ENCODE peak calls at places on chromosome 22, in four cellular contexts. B, N, R and O are unnamed samples.

GRCh38 chr22:29855611-29856181 is 17.6 kb upstream of the ASCC2 start:
- DNase-seq in N (no peak), B (no peak), R (no peak), O (no peak)

GRCh38 chr22:22939537-22940368 is 52.1 kb downstream of the IGLL5 start:
- DNase-seq in R (no peak), N (no peak), B (no peak), O (no peak)

GRCh38 chr22:39634530-39635399 is 64.2 kb downstream of the CACNA1I start:
- DNase-seq in R (peak; percentile 90), N (no peak), B (no peak), O (peak; percentile 68)

GRCh38 chr22:30079952-30080533 is at the start of gene HORMAD2:
- DNase-seq in B (no peak), N (peak; percentile 92), R (peak; percentile 38), O (no peak)

GRCh38 chr22:46303347-46303965 is 6.8 kb downstream of the GTSE1 start:
- DNase-seq in R (peak; percentile 49), N (no peak), B (no peak), O (no peak)

GRCh38 chr22:40534379-40535188 is 101.9 kb downstream of the MRTFA start:
- DNase-seq in B (no peak), R (peak; percentile 71), N (no peak), O (no peak)

GRCh38 chr22:40487663-40488249 is 117.4 kb downstream of the SGSM3 start:
- DNase-seq in N (no peak), B (peak; percentile 43), R (peak; percentile 47), O (no peak)

GRCh38 chr22:48902983-48903650 is 924.6 kb downstream of the BRD1 start:
- DNase-seq in B (no peak), N (no peak), R (no peak), O (no peak)

GRCh38 chr22:45645150-45645525 is 26.5 kb upstream of the ATXN10 start:
- DNase-seq in R (no peak), B (no peak), N (peak; percentile 54), O (no peak)

GRCh38 chr22:48449466-48450187 is 1378.0 kb downstream of the BRD1 start:
- DNase-seq in B (no peak), R (no peak), N (no peak), O (no peak)

GRCh38 chr22:29380032-29380781 is 8.2 kb downstream of the AP1B1 start:
- DNase-seq in R (peak; percentile 52), B (no peak), N (no peak), O (no peak)

GRCh38 chr22:32926600-32926999 is 125.1 kb downstream of the TIMP3 start:
- DNase-seq in B (no peak), N (peak; percentile 54), R (peak; percentile 43), O (no peak)

GRCh38 chr22:29605236-29605850 is 1.9 kb downstream of the NF2 start:
- DNase-seq in R (no peak), B (no peak), N (no peak), O (no peak)

GRCh38 chr22:20885557-20886323 is 26.9 kb downstream of the SNAP29 start:
- DNase-seq in B (peak; percentile 22), N (peak; percentile 90), R (peak; percentile 85), O (peak; percentile 37)

GRCh38 chr22:22167791-22168189 is 76.8 kb upstream of the VPREB1 start:
- DNase-seq in B (no peak), N (no peak), R (no peak), O (no peak)

GRCh38 chr22:20779813-20780148 is 5.9 kb downstream of the SERPIND1 start:
- DNase-seq in N (no peak), R (peak; percentile 78), B (no peak), O (no peak)

GRCh38 chr22:46905415-46905814 is 143.0 kb downstream of the TBC1D22A start:
- DNase-seq in N (peak; percentile 35), B (no peak), R (no peak), O (no peak)

GRCh38 chr22:39941661-39942060 is 18.5 kb upstream of the TMA7B start:
- DNase-seq in N (no peak), R (no peak), B (no peak), O (no peak)

GRCh38 chr22:50621948-50622722 is 5.8 kb downstream of the ARSA start:
- DNase-seq in R (no peak), N (peak; percentile 50), B (peak; percentile 56), O (no peak)
- H3K4me3 ChIP-seq in R (no peak overlapping the region), N (no peak overlapping the region), B (peak overlapping the region; percentile 70), O (no peak overlapping the region)

DNA sequence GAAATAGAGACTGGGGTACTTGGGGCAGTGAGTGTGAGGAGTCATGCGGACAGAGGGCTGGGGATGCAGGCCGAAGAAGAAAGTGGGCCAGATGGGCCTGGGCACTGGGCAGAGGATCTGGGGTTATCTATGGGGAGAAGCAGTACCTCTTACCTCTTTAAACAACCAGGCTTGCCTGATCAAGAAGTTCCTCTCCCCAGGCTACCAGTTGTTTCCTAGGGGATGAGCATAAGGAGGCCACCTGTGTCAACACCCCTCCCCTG is 98.4 kb upstream of the PITPNB start:
- DNase-seq in R (no peak), B (no peak), N (no peak), O (no peak)
- H3K4me3 ChIP-seq in R (no peak overlapping the region), B (no peak overlapping the region), N (no peak overlapping the region), O (no peak overlapping the region)

GRCh38 chr22:17471901-17472566 is 91.3 kb upstream of the SLC25A18 start:
- DNase-seq in N (no peak), R (peak; percentile 71), B (no peak), O (no peak)
- H3K4me3 ChIP-seq in N (no peak overlapping the region), R (no peak overlapping the region), B (no peak overlapping the region), O (no peak overlapping the region)

GRCh38 chr22:37880668-37881440 is 25.2 kb upstream of the MICALL1 start:
- DNase-seq in N (no peak), R (peak; percentile 74), B (no peak), O (no peak)
- H3K4me3 ChIP-seq in N (no peak overlapping the region), R (no peak overlapping the region), B (no peak overlapping the region), O (no peak overlapping the region)

GRCh38 chr22:35352214-35353111 is 28.4 kb upstream of the HMOX1 start:
- DNase-seq in N (peak; percentile 76), B (no peak), R (peak; percentile 35), O (no peak)
- H3K4me3 ChIP-seq in N (no peak overlapping the region), B (no peak overlapping the region), R (no peak overlapping the region), O (no peak overlapping the region)

GRCh38 chr22:24583972-24584790 is 8.7 kb downstream of the LRRC75B start:
- DNase-seq in B (no peak), N (no peak), R (no peak), O (no peak)
- H3K4me3 ChIP-seq in B (no peak overlapping the region), N (no peak overlapping the region), R (no peak overlapping the region), O (no peak overlapping the region)

GRCh38 chr22:26374645-26375044 is 54.4 kb upstream of the ASPHD2 start:
- DNase-seq in N (no peak), R (no peak), B (no peak), O (no peak)

GRCh38 chr22:26372890-26373289 is 56.2 kb upstream of the ASPHD2 start:
- DNase-seq in R (no peak), N (no peak), B (no peak), O (no peak)

GRCh38 chr22:26380072-26380471 is 49.0 kb upstream of the ASPHD2 start:
- DNase-seq in N (no peak), R (no peak), B (no peak), O (no peak)

GRCh38 chr22:26377170-26377825 is 51.8 kb upstream of the ASPHD2 start:
- DNase-seq in N (no peak), R (no peak), B (no peak), O (no peak)
- H3K4me3 ChIP-seq in N (no peak overlapping the region), R (no peak overlapping the region), B (no peak overlapping the region), O (no peak overlapping the region)